ENCODE peak calls at places on chromosome 19, in six cellular contexts. Z, M, J, D, E and W are unnamed samples.

GRCh38 chr19:13012690-13013608 is 17.7 kb downstream of the NFIX start:
- DNase-seq in Z (peak; percentile 36), E (peak; percentile 78), D (peak; percentile 13), J (peak; percentile 87), M (peak; percentile 85), W (peak; percentile 63)

GRCh38 chr19:46745521-46746280 is at the start of gene FKRP:
- DNase-seq in Z (no peak), M (peak; percentile 87), D (peak; percentile 16), E (no peak), J (no peak), W (peak; percentile 48)

GRCh38 chr19:47377801-47378200 is 28.7 kb downstream of the DHX34 start:
- DNase-seq in E (no peak), Z (no peak), J (no peak), M (no peak), D (no peak), W (no peak)

GRCh38 chr19:5718032-5718578 is 1.8 kb downstream of the LONP1 start:
- DNase-seq in D (no peak), Z (no peak), J (no peak), M (peak; percentile 60), E (no peak), W (no peak)

GRCh38 chr19:46271488-46272197 is 25.2 kb upstream of the HIF3A start:
- DNase-seq in Z (no peak), E (peak; percentile 77), D (no peak), J (no peak), M (no peak), W (no peak)

GRCh38 chr19:46603752-46604241 is 2.7 kb downstream of the CALM3 start:
- DNase-seq in M (no peak), Z (no peak), E (no peak), J (no peak), D (no peak), W (no peak)

GRCh38 chr19:5916201-5916708 is 2.2 kb downstream of the CAPS start:
- DNase-seq in M (no peak), E (no peak), J (no peak), Z (no peak), D (no peak), W (no peak)

GRCh38 chr19:53525922-53526321 is 12.0 kb upstream of the ZNF331 start:
- DNase-seq in M (no peak), E (no peak), J (no peak), D (no peak), Z (no peak), W (no peak)

GRCh38 chr19:17214531-17215124 is 529 bp upstream of the USE1 start:
- DNase-seq in D (no peak), J (no peak), E (no peak), Z (no peak), M (no peak), W (no peak)

GRCh38 chr19:1942934-1943555 is 2.1 kb downstream of the CSNK1G2 start:
- DNase-seq in M (peak; percentile 70), E (no peak), D (peak; percentile 12), Z (no peak), J (no peak), W (no peak)

GRCh38 chr19:39263912-39264305 is 4.3 kb upstream of the IFNL2 start:
- DNase-seq in M (no peak), Z (no peak), E (no peak), D (no peak), J (no peak), W (no peak)

GRCh38 chr19:40797166-40797962 is 1.6 kb upstream of the EGLN2 start:
- DNase-seq in M (peak; percentile 59), J (no peak), Z (no peak), E (no peak), D (no peak), W (no peak)

GRCh38 chr19:24060687-24061356 is 26.2 kb upstream of the ZNF254 start:
- DNase-seq in D (no peak), E (peak; percentile 62), J (no peak), Z (no peak), M (no peak), W (no peak)

GRCh38 chr19:51689751-51690358 is 3.3 kb upstream of the SPACA6 start:
- DNase-seq in J (no peak), M (peak; percentile 83), D (no peak), E (no peak), Z (no peak), W (peak; percentile 53)

GRCh38 chr19:1266116-1266817 is 2.9 kb upstream of the CIRBP start:
- DNase-seq in M (peak; percentile 99), Z (peak; percentile 75), E (peak; percentile 89), J (peak; percentile 73), D (peak; percentile 82), W (peak; percentile 90)

GRCh38 chr19:51511353-51511752 is 9.8 kb upstream of the SIGLEC12 start:
- DNase-seq in J (no peak), M (no peak), E (peak; percentile 28), Z (no peak), D (no peak), W (no peak)

GRCh38 chr19:9854282-9854846 is 19.2 kb downstream of the PIN1 start:
- DNase-seq in M (no peak), J (no peak), D (no peak), Z (no peak), E (no peak), W (no peak)

GRCh38 chr19:45467456-45468158 is at the start of gene FOSB:
- DNase-seq in Z (peak; percentile 95), J (peak; percentile 96), D (peak; percentile 93), E (peak; percentile 91), M (peak; percentile 95), W (peak; percentile 95)

GRCh38 chr19:13896227-13896626 is 9.7 kb downstream of the BRME1 start:
- DNase-seq in M (no peak), E (no peak), J (no peak), Z (no peak), D (no peak), W (no peak)

GRCh38 chr19:11656535-11656934 is 59.3 kb downstream of the ZNF627 start:
- DNase-seq in E (no peak), Z (no peak), D (no peak), M (no peak), J (no peak), W (no peak)

GRCh38 chr19:17944301-17944700 is 11.5 kb downstream of the CCDC124 start:
- DNase-seq in D (no peak), J (no peak), E (peak; percentile 82), M (no peak), Z (no peak), W (no peak)

GRCh38 chr19:9362905-9363304 is at the start of gene ZNF177:
- DNase-seq in Z (no peak), E (no peak), J (no peak), D (no peak), M (no peak), W (no peak)

DNA sequence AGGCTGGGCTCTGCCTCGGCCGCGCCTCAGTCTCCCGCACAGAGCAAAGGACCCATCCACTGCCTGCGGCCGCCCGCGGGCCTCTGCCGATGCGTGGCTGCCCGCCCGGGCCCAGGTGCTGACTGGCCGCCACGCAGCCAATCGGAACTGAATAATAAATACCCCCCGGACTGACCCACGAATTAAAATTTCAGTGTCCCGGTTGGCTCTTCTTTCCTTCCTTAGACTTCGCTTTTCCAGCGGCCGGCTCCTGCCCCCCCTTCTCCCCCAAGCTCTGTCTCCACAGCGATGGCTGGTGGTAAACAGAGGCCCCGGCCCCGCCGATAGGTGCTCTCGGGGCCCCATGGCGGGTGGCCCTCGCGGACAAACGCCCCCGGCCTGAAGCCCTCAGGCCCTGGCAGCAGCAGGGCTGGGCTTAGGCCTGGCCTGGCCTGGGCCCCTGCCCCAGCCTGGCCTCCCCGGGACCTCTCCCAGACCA is 2.6 kb downstream of the ZBTB7A start:
- DNase-seq in J (no peak), Z (no peak), E (peak; percentile 16), M (peak; percentile 87), D (no peak), W (no peak)
- H3K4me1 ChIP-seq in J (peaks cover 10% of the 10 kb centered on the region), Z (peaks cover 64% of the 10 kb centered on the region), E (peaks cover 30% of the 10 kb centered on the region), M (peaks cover 44% of the 10 kb centered on the region), D (peaks cover 60% of the 10 kb centered on the region), W (peaks cover 78% of the 10 kb centered on the region)

DNA sequence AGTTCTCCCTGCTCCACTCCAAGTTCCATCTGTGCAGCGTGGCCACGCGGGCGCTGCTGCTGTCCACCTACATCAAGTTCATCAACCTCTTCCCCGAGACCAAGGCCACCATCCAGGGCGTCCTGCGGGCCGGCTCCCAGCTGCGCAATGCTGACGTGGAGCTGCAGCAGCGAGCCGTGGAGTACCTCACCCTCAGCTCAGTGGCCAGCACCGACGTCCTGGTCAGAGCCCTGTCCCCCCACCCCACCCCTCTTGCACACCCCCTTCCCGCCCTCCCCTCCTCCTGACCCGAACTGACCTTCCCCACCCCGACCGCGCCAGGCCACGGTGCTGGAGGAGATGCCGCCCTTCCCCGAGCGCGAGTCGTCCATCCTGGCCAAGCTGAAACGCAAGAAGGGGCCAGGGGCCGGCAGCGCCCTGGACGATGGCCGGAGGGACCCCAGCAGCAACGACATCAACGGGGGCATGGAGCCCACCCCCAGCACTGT is 11.6 kb downstream of the FUZ start:
- DNase-seq in D (no peak), J (no peak), M (no peak), E (no peak), Z (no peak), W (no peak)
- H3K4me3 ChIP-seq in D (no peak overlapping the region), J (peak overlapping the region; percentile 47), M (no peak overlapping the region), E (no peak overlapping the region), Z (no peak overlapping the region), W (peak overlapping the region; percentile 59)

GRCh38 chr19:15919243-15919642 is 15.1 kb downstream of the CYP4F11 start:
- DNase-seq in M (no peak), D (no peak), J (no peak), E (no peak), Z (no peak), W (no peak)

GRCh38 chr19:15922021-15922420 is 12.3 kb downstream of the CYP4F11 start:
- DNase-seq in D (no peak), E (no peak), M (no peak), Z (no peak), J (no peak), W (no peak)

GRCh38 chr19:15928321-15928720 is 6.0 kb downstream of the CYP4F11 start:
- DNase-seq in Z (no peak), E (no peak), D (no peak), J (no peak), M (no peak), W (no peak)

GRCh38 chr19:15926484-15926883 is 7.8 kb downstream of the CYP4F11 start:
- DNase-seq in Z (no peak), E (no peak), D (no peak), M (no peak), J (no peak), W (no peak)

GRCh38 chr19:15923702-15924101 is 10.6 kb downstream of the CYP4F11 start:
- DNase-seq in E (no peak), Z (no peak), J (no peak), M (no peak), D (no peak), W (no peak)
- H3K9me3 ChIP-seq in E (no peaks in the 10 kb centered on the region), Z (no peaks in the 10 kb centered on the region), J (no peaks in the 10 kb centered on the region), M (no peaks in the 10 kb centered on the region), D (no peaks in the 10 kb centered on the region), W (no peaks in the 10 kb centered on the region)

DNA sequence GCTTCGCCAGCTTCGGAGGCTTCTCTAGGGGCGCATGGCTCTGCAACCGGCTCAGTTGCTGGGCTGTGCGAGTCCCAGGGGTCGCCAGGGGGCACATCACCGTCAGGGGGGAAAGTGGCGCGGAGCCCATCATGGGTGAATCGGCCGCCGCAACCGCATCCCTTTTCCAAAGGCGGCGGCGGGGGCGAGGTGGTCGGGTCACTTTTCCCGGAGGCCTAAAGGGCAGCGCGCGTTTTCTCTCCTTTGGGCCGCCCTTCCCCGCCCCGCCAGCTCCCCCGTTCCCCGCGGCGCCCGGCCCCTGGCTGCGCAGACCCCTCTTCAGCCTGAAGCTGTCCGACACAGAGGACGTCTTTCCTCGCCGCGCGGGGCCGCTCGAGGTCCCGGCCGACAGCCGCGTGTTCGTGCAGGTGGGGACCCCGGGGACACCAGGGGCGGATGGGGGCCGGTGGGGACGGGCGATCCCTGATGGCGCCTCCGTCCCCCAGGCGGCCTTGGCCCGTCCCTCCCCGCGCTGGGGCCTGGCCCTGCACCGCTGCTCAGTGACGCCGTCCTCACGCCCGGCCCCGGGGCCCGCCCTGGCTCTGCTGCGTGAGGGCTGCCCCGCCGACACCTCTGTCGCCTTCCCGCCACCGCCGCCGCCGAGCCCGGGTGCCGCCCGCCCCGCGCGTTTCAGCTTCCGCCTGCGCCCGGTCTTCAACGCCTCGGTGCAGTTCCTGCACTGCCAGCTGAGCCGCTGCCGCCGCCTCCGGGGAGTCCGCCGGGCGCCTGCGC is 1.7 kb downstream of the TGFBR3L start:
- DNase-seq in M (peak; percentile 87), D (peak; percentile 48), J (no peak), E (peak; percentile 42), Z (peak; percentile 53), W (no peak)
- H3K4me1 ChIP-seq in M (peaks cover 22% of the 10 kb centered on the region), D (peaks cover 29% of the 10 kb centered on the region), J (no peaks in the 10 kb centered on the region), E (peaks cover 28% of the 10 kb centered on the region), Z (peaks cover 32% of the 10 kb centered on the region), W (peaks cover 54% of the 10 kb centered on the region)